ENCODE peak calls at places on chromosomes 2 and 18, in six cellular contexts. M, T, Q, J, W and V are unnamed samples.
A peak's percentile ranks its signal among the peaks of the same experiment; 100 is the strongest.

GRCh38 chr2:140416577-140416976 is 1636.4 kb upstream of the NXPH2 start:
- DNase-seq in J (no peak), Q (no peak), W (no peak), M (no peak), T (no peak), V (no peak)

GRCh38 chr2:226995625-226996041 is 159.8 kb downstream of the RHBDD1 start:
- DNase-seq in W (peak; percentile 24), J (peak; percentile 71), T (peak; percentile 86), Q (peak; percentile 77), M (peak; percentile 92), V (no peak)

GRCh38 chr2:210480079-210480478 is 3.5 kb upstream of the LANCL1 start:
- DNase-seq in Q (peak; percentile 48), T (no peak), W (no peak), J (no peak), M (no peak), V (no peak)

GRCh38 chr2:145228506-145228905 is 708.6 kb upstream of the ZEB2 start:
- DNase-seq in M (no peak), W (no peak), Q (peak; percentile 47), J (no peak), T (peak; percentile 4), V (no peak)

GRCh38 chr18:63897072-63897471 is 9.6 kb downstream of the SERPINB2 start:
- DNase-seq in M (peak; percentile 25), Q (peak; percentile 53), W (no peak), T (no peak), J (no peak), V (no peak)

GRCh38 chr2:150144546-150145305 is 342.7 kb downstream of the RND3 start:
- DNase-seq in J (no peak), W (no peak), M (no peak), Q (peak; percentile 49), T (no peak), V (no peak)

GRCh38 chr2:109372171-109372568 is 241.6 kb downstream of the SEPTIN10 start:
- DNase-seq in J (no peak), Q (no peak), W (no peak), T (no peak), M (no peak), V (no peak)

GRCh38 chr2:85707304-85707703 is 13.1 kb downstream of the GNLY start:
- DNase-seq in J (peak; percentile 65), Q (peak; percentile 93), M (peak; percentile 83), W (peak; percentile 87), T (peak; percentile 94), V (peak; percentile 92)

GRCh38 chr2:108923736-108924443 is 65.1 kb downstream of the EDAR start:
- DNase-seq in Q (no peak), T (no peak), M (no peak), W (no peak), J (peak; percentile 42), V (no peak)

GRCh38 chr18:45282101-45282812 is 333.0 kb upstream of the SLC14A2 start:
- DNase-seq in Q (peak; percentile 7), J (no peak), M (no peak), W (no peak), T (no peak), V (no peak)

GRCh38 chr2:88281302-88282217 is 111.4 kb downstream of the THNSL2 start:
- DNase-seq in J (no peak), Q (no peak), W (no peak), T (no peak), M (no peak), V (no peak)

GRCh38 chr18:49544362-49544761 is 17.5 kb upstream of the LIPG start:
- DNase-seq in W (no peak), Q (peak; percentile 32), M (no peak), T (no peak), J (no peak), V (no peak)

GRCh38 chr18:68484241-68484640 is 230.7 kb downstream of the TMX3 start:
- DNase-seq in M (no peak), J (no peak), Q (peak; percentile 51), W (no peak), T (peak; percentile 29), V (no peak)

DNA sequence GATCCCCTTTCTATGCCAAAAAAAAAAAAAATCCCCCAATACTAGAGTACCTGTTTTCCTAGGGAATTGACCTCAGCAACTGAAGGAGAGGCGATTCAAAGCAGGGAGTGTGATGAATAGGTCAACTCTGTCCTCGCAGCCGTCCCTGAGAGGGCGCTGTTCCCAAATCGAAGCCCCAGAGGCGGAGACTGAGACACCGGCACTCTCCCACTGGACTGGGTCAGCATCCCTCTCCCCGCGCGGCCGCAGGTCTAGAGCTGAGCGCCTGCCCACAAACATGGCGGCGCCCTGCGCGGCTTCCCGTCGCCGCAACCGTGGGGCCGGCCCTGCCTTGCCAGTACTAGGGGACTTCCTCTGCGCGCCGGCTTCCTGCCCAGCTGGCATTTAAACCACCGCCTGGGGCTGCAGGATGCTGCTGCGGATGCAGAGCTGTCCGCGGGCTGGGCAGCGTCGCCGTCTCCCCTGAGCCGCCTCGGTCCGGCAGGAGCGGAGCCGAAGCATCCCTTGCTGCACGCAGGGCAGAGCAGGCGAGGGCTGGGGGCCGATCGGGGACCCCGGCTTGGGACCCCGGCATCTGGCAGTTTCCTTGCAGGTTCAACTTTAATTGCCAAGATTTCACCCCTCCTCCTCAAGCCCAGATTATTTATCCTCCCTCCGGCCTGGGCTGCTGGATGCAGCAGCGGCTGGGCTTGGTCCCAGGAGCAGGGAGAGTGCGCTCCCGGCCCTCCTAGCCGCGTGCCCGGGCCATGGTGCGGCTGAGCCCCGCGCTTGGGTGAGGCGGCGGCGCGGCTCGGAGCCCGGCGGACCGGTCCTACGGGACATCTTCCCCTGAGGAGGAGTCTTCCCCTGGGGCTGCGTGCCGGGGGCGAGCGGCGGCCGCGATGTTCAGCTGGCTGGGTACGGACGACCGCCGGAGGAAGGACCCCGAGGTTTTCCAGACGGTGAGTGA is at the start of gene EHD3:
- DNase-seq in M (peak; percentile 89), W (peak; percentile 77), J (peak; percentile 93), Q (peak; percentile 84), T (peak; percentile 89), V (peak; percentile 73)
- TF ChIP-seq CTCF in M (peak; percentile 60), W (peak; percentile 76), J (peak; percentile 61), Q (peak; percentile 61), T (peak; percentile 85), V (peak; percentile 75)

GRCh38 chr2:18105929-18106328 is 227.5 kb downstream of the KCNS3 start:
- DNase-seq in Q (no peak), M (no peak), W (no peak), T (no peak), J (no peak), V (no peak)
- H3K4me3 ChIP-seq in Q (no peak overlapping the region), M (no peak overlapping the region), W (no peak overlapping the region), T (no peak overlapping the region), J (no peak overlapping the region), V (no peak overlapping the region)

GRCh38 chr2:107669335-107669734 is 157.4 kb upstream of the RGPD4 start:
- DNase-seq in T (peak; percentile 4), Q (peak; percentile 30), W (no peak), M (no peak), J (no peak), V (no peak)
- TF ChIP-seq CTCF in T (peak; percentile 33), Q (peak; percentile 16), W (no peak), M (peak; percentile 27), J (peak; percentile 37), V (no peak)

DNA sequence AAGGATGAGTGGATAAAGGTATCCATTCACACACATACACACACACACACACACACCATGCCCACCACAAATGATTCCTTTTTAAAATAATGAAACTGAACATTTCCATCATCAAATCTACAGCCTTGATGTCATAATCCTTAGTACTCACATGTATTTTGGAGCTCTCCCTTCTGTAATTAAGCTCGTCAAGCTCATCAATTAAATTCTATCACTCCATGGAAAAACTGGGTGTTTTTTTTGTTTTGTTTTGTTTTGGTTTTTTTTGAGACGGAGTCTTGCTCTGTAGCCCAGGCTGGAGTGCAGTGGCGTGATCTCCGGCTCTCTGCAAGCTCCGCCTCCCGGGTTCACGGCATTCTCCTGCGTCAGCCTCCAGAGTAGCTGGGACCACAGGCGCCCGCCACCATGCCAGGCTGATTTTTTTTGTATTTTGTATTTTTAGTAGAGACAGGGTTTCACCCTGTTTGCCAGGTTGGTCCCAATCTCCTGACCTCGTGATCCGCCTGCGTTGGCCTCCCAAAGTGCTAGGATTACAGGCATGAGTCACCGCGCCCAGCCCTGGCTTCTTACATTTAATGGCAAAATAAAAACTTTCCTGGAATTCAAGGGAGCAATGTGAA is 78.6 kb upstream of the RGPD4 start:
- DNase-seq in T (no peak), J (no peak), M (no peak), Q (no peak), W (no peak), V (no peak)
- H3K4me3 ChIP-seq in T (no peak overlapping the region), J (no peak overlapping the region), M (no peak overlapping the region), Q (no peak overlapping the region), W (no peak overlapping the region), V (no peak overlapping the region)